ENCODE peak calls at places on chromosomes 11 and 22, in seven cellular contexts. T, K, H, F, G, W and L are unnamed samples.

GRCh38 chr11:101718406-101718805 is 134.6 kb upstream of the TRPC6 start:
- DNase-seq in H (no peak), G (no peak), F (no peak), T (no peak), W (no peak), K (no peak), L (no peak)

GRCh38 chr11:62909107-62909894 is 11.9 kb downstream of the CHRM1 start:
- DNase-seq in H (peak), T (no peak), K (no peak), F (peak), G (no peak), W (peak), L (no peak)

GRCh38 chr22:27507935-27508504 is 293.5 kb downstream of the MN1 start:
- DNase-seq in H (no peak), W (no peak), T (no peak), F (no peak), G (no peak), K (no peak), L (no peak)

GRCh38 chr11:63862923-63863322 is 24.0 kb downstream of the MARK2 start:
- DNase-seq in T (no peak), W (no peak), G (no peak), H (no peak), K (no peak), F (no peak), L (no peak)

GRCh38 chr11:124920870-124921609 is 2.0 kb downstream of the HEPN1 start:
- DNase-seq in W (peak), T (peak), K (no peak), H (peak), F (peak), G (peak), L (no peak)

GRCh38 chr22:46625843-46626349 is 5.7 kb downstream of the GRAMD4 start:
- DNase-seq in G (no peak), T (no peak), F (no peak), K (no peak), H (no peak), W (no peak), L (no peak)

GRCh38 chr11:35115688-35116030 is 23.3 kb upstream of the CD44 start:
- DNase-seq in T (no peak), H (no peak), F (no peak), G (no peak), K (no peak), W (no peak), L (no peak)

GRCh38 chr22:29762263-29762662 is 4.5 kb downstream of the ZMAT5 start:
- DNase-seq in K (no peak), F (no peak), H (no peak), W (no peak), T (no peak), G (no peak), L (no peak)

GRCh38 chr11:20729597-20730095 is 60.3 kb downstream of the NELL1 start:
- DNase-seq in T (no peak), G (no peak), H (no peak), W (no peak), K (no peak), F (no peak), L (no peak)

GRCh38 chr11:22459053-22459452 is 120.9 kb downstream of the SLC17A6 start:
- DNase-seq in F (peak), W (no peak), K (no peak), G (no peak), T (no peak), H (no peak), L (no peak)

GRCh38 chr22:18103527-18104269 is 6.9 kb upstream of the TUBA8 start:
- DNase-seq in T (no peak), H (no peak), W (no peak), G (no peak), F (no peak), K (no peak), L (no peak)

GRCh38 chr11:57274904-57275498 is 38.0 kb upstream of the APLNR start:
- DNase-seq in T (no peak), W (no peak), G (no peak), H (no peak), F (no peak), K (no peak), L (no peak)

GRCh38 chr11:88357323-88358039 is 19.9 kb upstream of the CTSC start:
- DNase-seq in T (no peak), G (no peak), F (peak), K (no peak), H (no peak), W (no peak), L (no peak)

GRCh38 chr11:125123947-125124633 is 12.7 kb upstream of the TMEM218 start:
- DNase-seq in K (no peak), F (peak), H (peak), G (peak), T (peak), W (peak), L (no peak)

GRCh38 chr11:45982656-45983470 is 60.4 kb downstream of the LARGE2 start:
- DNase-seq in F (peak), H (peak), K (no peak), W (no peak), G (no peak), T (no peak), L (no peak)

GRCh38 chr22:22770280-22770871 is 117.2 kb upstream of the IGLL5 start:
- DNase-seq in K (no peak), H (no peak), G (peak), T (peak), F (peak), W (peak), L (no peak)

GRCh38 chr22:22878801-22879674 is 8.6 kb upstream of the IGLL5 start:
- DNase-seq in F (no peak), T (no peak), G (no peak), W (no peak), K (no peak), H (no peak), L (no peak)

GRCh38 chr11:9459573-9460321 is 1.1 kb upstream of the ZNF143 start:
- DNase-seq in G (no peak), K (no peak), F (peak), H (no peak), T (peak), W (no peak), L (no peak)

GRCh38 chr11:5809122-5809519 is 397 bp downstream of the OR52N2 start:
- DNase-seq in T (no peak), W (no peak), F (peak), G (no peak), H (no peak), K (no peak), L (no peak)

GRCh38 chr22:27133951-27134664 is 476.7 kb downstream of the MIAT start:
- DNase-seq in T (no peak), W (peak), H (peak), G (no peak), K (no peak), F (peak), L (no peak)

GRCh38 chr11:115721309-115722007 is 217.2 kb upstream of the CADM1 start:
- DNase-seq in K (no peak), H (no peak), G (no peak), W (no peak), T (no peak), F (no peak), L (no peak)

GRCh38 chr22:31556627-31557203 is 60.4 kb downstream of the SFI1 start:
- DNase-seq in G (peak), F (peak), T (no peak), K (no peak), H (no peak), W (no peak), L (no peak)

GRCh38 chr11:111531687-111532364 is 8.7 kb upstream of the LAYN start:
- DNase-seq in G (no peak), K (no peak), F (peak), W (no peak), H (no peak), T (no peak), L (no peak)

GRCh38 chr11:111531156-111531555 is 9.4 kb upstream of the LAYN start:
- DNase-seq in H (no peak), G (no peak), W (no peak), F (no peak), K (no peak), T (no peak), L (no peak)

GRCh38 chr11:111535281-111535680 is 5.2 kb upstream of the LAYN start:
- DNase-seq in T (no peak), K (no peak), H (no peak), F (no peak), G (no peak), W (no peak), L (no peak)

GRCh38 chr11:111530091-111530490 is 10.4 kb upstream of the LAYN start:
- DNase-seq in F (peak), W (no peak), G (no peak), H (no peak), T (no peak), K (no peak), L (no peak)

DNA sequence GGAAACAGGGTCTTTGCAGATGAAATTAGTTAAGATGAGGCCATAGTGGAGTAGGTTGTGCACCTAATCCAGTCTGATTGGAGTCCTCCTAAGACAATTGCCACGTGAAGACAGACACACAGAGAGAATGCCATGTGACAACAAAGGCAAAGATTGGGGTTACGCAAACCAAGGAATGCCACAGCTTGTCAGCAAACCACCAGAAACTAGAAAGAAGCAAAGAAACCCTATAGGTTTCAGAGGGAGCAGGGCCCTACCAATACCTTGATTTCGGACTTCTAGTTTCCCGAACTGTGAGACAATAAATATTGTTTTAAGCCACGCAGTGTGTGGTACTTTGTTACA is 8.2 kb upstream of the LAYN start:
- DNase-seq in T (no peak), F (no peak), K (no peak), G (no peak), W (no peak), H (no peak), L (no peak)
- H3K27ac ChIP-seq in T (no peak), F (no peak), K (peak), G (no peak), W (no peak), H (no peak), L (no peak)

GRCh38 chr11:129592191-129592590 is 216.5 kb downstream of the BARX2 start:
- DNase-seq in W (peak), H (no peak), T (no peak), K (no peak), F (no peak), G (no peak), L (no peak)
- H3K27ac ChIP-seq in W (no peak), H (no peak), T (no peak), K (no peak), F (no peak), G (no peak), L (no peak)

DNA sequence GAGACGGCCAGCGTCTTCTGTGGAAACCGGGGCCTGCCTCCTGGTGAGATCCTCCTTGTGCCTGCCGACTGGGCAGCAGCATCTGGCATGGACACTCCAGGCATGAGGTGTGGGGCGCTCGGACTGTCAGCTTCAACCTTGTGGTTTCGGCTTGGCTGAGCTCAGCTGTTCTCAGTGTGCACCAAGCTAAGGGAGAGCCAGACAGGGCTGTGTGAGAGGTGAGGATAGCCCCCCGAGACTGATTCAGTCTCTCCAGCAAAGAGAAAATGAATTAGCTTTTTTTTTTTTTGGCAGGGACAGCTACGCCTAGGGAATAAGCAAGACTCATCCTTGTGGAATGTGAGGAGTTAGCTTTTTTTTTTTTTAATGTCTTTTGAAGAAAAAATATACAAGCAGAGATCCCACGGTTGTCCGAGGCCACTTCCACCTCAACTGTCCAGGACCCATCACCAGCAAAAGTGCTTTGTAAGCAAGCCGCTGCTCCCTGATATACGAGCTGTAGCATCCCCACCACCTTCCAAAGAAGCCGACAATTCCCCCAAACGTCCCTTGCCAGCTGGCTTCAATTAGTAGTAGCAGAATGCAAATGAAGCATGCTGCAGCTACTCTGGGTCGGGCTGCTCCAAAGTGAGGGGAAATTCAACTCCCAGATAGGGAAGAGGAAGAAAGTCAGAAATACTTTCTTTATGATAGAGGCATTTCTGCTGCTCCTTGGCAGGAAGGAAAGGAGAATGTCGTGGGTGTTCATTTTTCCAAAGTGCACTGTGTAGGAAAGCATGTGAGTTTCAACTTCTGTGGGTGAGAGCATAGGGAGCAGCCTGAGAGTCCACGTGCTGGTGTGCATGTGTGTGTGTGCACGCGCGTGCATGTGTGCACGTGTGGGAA is 9.8 kb upstream of the THY1 start:
- DNase-seq in F (peak), H (no peak), G (no peak), K (no peak), T (no peak), W (no peak), L (no peak)
- H3K27ac ChIP-seq in F (no peak), H (no peak), G (no peak), K (no peak), T (no peak), W (no peak), L (no peak)

DNA sequence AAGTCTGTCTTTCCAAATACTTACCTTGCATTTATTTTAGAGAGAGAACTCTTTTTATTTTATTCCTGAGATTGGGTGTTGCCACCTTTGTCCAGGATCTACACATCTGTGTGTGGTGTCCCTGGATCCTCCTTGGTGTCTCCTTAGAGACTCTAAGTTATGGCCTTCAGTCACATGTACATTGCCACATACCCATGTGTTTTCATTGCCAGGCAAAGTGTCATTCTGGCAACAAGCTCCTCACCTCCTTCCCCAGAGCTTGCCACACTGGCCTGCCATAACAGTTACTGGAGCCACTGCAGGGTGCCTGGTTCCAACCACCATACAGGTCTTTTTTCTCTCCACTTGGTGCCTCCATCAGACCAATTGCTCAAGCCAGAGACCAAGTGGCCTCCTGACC is 379.7 kb downstream of the NTM start:
- DNase-seq in G (no peak), T (no peak), W (no peak), F (no peak), K (no peak), H (no peak), L (no peak)
- H3K27ac ChIP-seq in G (no peak), T (no peak), W (no peak), F (no peak), K (no peak), H (no peak), L (no peak)

GRCh38 chr11:8066036-8066910 is 14.7 kb upstream of the TUB start:
- DNase-seq in K (no peak), G (no peak), F (no peak), W (peak), T (no peak), H (no peak), L (no peak)
- H3K27ac ChIP-seq in K (no peak), G (no peak), F (no peak), W (peak), T (no peak), H (peak), L (no peak)

GRCh38 chr22:37193629-37194191 is 5.7 kb upstream of the C1QTNF6 start:
- DNase-seq in T (peak), K (no peak), H (peak), F (peak), W (no peak), G (peak), L (no peak)
- H3K27ac ChIP-seq in T (peak), K (no peak), H (peak), F (no peak), W (peak), G (no peak), L (peak)

DNA sequence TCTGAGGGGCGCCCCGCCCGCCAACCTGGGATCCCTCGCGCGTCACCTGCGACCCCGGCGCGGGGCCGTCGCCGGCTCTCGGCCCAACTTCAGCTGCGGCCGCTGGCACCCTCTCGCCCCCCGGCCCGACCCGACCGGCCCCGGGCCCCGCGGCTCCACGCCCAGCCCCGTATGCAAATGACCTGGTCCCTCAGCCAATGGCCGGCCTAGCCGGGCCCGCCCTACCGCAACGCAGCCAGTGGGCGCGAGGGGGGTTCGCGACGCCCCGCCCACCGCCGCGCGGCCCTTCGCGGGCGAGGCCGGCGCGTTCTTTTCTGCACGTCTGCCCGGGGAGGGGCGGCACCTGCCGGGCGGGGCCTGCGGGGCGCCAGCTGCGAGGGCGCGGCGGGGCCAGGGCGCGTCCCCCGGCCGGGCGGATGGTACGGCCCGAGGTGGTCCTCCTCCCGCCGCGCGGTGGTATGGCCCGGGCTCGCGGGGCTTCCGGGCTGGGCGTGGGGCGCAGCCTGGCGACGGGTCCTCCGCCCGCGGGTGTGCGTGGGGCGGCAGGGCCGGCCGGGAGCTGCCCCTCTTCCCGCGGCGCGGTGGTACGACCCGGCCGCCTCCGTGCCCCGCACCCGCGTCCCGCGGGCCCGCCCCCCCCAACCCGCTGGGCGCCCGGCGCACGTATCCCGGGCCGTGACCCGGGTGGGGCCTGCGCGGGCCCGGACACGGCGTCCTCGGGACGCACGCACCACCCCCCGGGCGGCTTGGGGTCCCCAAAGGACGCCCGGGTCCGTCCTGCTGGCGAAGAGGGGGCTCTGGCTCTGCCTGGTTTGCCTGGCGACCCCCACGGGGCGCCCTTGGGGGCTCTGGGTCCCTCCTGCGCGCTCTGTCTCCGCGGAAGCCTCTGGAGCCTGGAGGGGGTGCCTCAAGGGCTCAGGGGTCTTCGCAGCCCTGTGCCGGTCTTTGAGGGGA is 7.7 kb upstream of the PHRF1 start:
- DNase-seq in G (peak), H (peak), K (peak), F (peak), W (peak), T (peak), L (peak)
- H3K27ac ChIP-seq in G (peak), H (peak), K (peak), F (peak), W (peak), T (no peak), L (peak)

DNA sequence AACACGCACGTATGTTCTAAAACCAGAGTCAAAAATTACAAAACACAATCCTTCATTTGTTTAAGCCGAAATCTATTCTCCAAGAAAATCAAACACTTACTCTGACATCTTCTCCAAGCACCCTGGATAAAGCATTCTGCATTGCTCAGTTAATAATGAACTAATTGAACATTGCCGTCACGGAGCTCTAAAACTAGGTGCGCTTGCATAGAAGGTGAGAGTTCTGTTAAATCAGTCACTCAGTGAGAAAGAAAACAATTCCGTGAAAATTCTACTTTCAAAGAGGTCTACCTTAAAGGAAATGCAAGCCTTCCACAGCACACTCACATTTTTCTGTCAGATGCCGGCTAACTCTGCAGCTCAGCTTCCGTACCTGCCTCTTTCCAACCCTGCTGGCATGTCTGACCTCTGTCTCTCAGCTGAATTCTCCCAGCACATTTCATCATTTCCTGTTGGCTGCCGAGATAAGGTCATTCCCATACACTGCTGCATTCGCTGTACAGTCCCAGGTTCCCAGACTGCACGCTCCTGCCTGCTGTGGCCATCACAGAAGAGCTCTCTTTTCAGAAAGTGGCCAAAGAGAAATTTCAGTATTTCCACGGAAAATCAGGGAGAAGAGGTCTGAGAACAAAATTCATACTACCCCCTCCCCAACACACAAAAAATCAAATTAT is 55.3 kb downstream of the PACSIN2 start:
- DNase-seq in K (no peak), T (no peak), W (peak), H (peak), G (no peak), F (peak), L (no peak)
- H3K27ac ChIP-seq in K (no peak), T (no peak), W (peak), H (peak), G (peak), F (peak), L (peak)

GRCh38 chr11:65558002-65558784 is at the start of gene LTBP3:
- DNase-seq in K (peak), W (peak), F (peak), T (no peak), H (peak), G (peak), L (no peak)

GRCh38 chr11:65559951-65560537 is 1.9 kb upstream of the LTBP3 start:
- DNase-seq in T (no peak), W (no peak), F (peak), H (peak), G (no peak), K (no peak), L (no peak)

GRCh38 chr11:65559535-65559934 is 1.4 kb upstream of the LTBP3 start:
- DNase-seq in T (no peak), G (no peak), K (no peak), W (no peak), H (no peak), F (no peak), L (no peak)

GRCh38 chr11:65557280-65558001 is 718 bp downstream of the LTBP3 start:
- DNase-seq in G (no peak), T (no peak), W (no peak), F (no peak), K (no peak), H (no peak), L (no peak)

GRCh38 chr11:65558785-65559509 is 788 bp upstream of the LTBP3 start:
- DNase-seq in K (peak), W (no peak), F (peak), H (peak), G (no peak), T (no peak), L (no peak)
- H3K27ac ChIP-seq in K (peak), W (peak), F (peak), H (peak), G (peak), T (peak), L (peak)